ENCODE peak calls at places on chromosomes 3 and 15, in ten cellular contexts. One of them, this sample, is unnamed.

GRCh38 chr15:61403884-61404283 is 174.8 kb upstream of the RORA start:
- DNase-seq in PC-9: no peak
- DNase-seq in IMR-90: no peak
- DNase-seq in H9: no peak
- DNase-seq in fibroblast of lung: no peak
- DNase-seq in mammary epithelial cell: no peak
- DNase-seq in HCT116: no peak
- DNase-seq in OCI-LY7: no peak
- DNase-seq in Karpas-422: no peak
- DNase-seq in SK-N-SH: no peak
- DNase-seq in this sample: no peak

GRCh38 chr15:48427960-48428547 is 96.8 kb downstream of the DUT start:
- DNase-seq in OCI-LY7: no peak
- DNase-seq in IMR-90: peak; percentile 81
- DNase-seq in HCT116: no peak
- DNase-seq in mammary epithelial cell: no peak
- DNase-seq in H9: no peak
- DNase-seq in Karpas-422: no peak
- DNase-seq in fibroblast of lung: peak; percentile 95
- DNase-seq in SK-N-SH: no peak
- DNase-seq in PC-9: no peak
- DNase-seq in this sample: no peak

GRCh38 chr15:25136119-25136518 is 181.3 kb downstream of the SNRPN start:
- DNase-seq in HCT116: no peak
- DNase-seq in fibroblast of lung: no peak
- DNase-seq in SK-N-SH: peak; percentile 2
- DNase-seq in mammary epithelial cell: no peak
- DNase-seq in Karpas-422: peak; percentile 70
- DNase-seq in H9: no peak
- DNase-seq in OCI-LY7: peak; percentile 41
- DNase-seq in PC-9: no peak
- DNase-seq in IMR-90: peak; percentile 15
- DNase-seq in this sample: peak; percentile 8

GRCh38 chr3:124044961-124045360 is 53.0 kb upstream of the ROPN1 start:
- DNase-seq in IMR-90: no peak
- DNase-seq in HCT116: no peak
- DNase-seq in fibroblast of lung: no peak
- DNase-seq in H9: no peak
- DNase-seq in mammary epithelial cell: no peak
- DNase-seq in OCI-LY7: no peak
- DNase-seq in Karpas-422: no peak
- DNase-seq in SK-N-SH: no peak
- DNase-seq in PC-9: no peak
- DNase-seq in this sample: no peak

GRCh38 chr3:75265897-75266296 is 398.2 kb upstream of the FRG2C start:
- DNase-seq in OCI-LY7: no peak
- DNase-seq in PC-9: no peak
- DNase-seq in mammary epithelial cell: no peak
- DNase-seq in fibroblast of lung: no peak
- DNase-seq in H9: no peak
- DNase-seq in SK-N-SH: no peak
- DNase-seq in HCT116: no peak
- DNase-seq in Karpas-422: no peak
- DNase-seq in IMR-90: no peak
- DNase-seq in this sample: no peak

GRCh38 chr15:52780172-52780980 is 9.8 kb downstream of the ONECUT1 start:
- DNase-seq in mammary epithelial cell: peak; percentile 41
- DNase-seq in IMR-90: peak; percentile 41
- DNase-seq in OCI-LY7: peak; percentile 71
- DNase-seq in Karpas-422: peak; percentile 87
- DNase-seq in SK-N-SH: peak; percentile 59
- DNase-seq in HCT116: peak; percentile 24
- DNase-seq in fibroblast of lung: peak; percentile 37
- DNase-seq in PC-9: no peak
- DNase-seq in H9: peak; percentile 55
- DNase-seq in this sample: peak; percentile 57

GRCh38 chr3:89042251-89042650 is 65.2 kb upstream of the EPHA3 start:
- DNase-seq in OCI-LY7: no peak
- DNase-seq in fibroblast of lung: peak; percentile 63
- DNase-seq in SK-N-SH: no peak
- DNase-seq in Karpas-422: no peak
- DNase-seq in PC-9: no peak
- DNase-seq in H9: no peak
- DNase-seq in mammary epithelial cell: no peak
- DNase-seq in HCT116: no peak
- DNase-seq in IMR-90: no peak
- DNase-seq in this sample: no peak

GRCh38 chr3:106261396-106261795 is 392.6 kb upstream of the CBLB start:
- DNase-seq in HCT116: no peak
- DNase-seq in mammary epithelial cell: no peak
- DNase-seq in Karpas-422: no peak
- DNase-seq in OCI-LY7: no peak
- DNase-seq in fibroblast of lung: no peak
- DNase-seq in PC-9: no peak
- DNase-seq in SK-N-SH: no peak
- DNase-seq in IMR-90: peak; percentile 45
- DNase-seq in H9: no peak
- DNase-seq in this sample: no peak

GRCh38 chr3:47792699-47793098 is 10.2 kb upstream of the DHX30 start:
- DNase-seq in mammary epithelial cell: no peak
- DNase-seq in SK-N-SH: no peak
- DNase-seq in H9: no peak
- DNase-seq in fibroblast of lung: no peak
- DNase-seq in Karpas-422: no peak
- DNase-seq in OCI-LY7: no peak
- DNase-seq in IMR-90: no peak
- DNase-seq in HCT116: no peak
- DNase-seq in PC-9: no peak
- DNase-seq in this sample: no peak

GRCh38 chr15:92869263-92869940 is 30.7 kb upstream of the CHD2 start:
- DNase-seq in fibroblast of lung: peak; percentile 51
- DNase-seq in PC-9: peak; percentile 92
- DNase-seq in IMR-90: peak; percentile 31
- DNase-seq in Karpas-422: peak; percentile 35
- DNase-seq in SK-N-SH: no peak
- DNase-seq in H9: no peak
- DNase-seq in HCT116: no peak
- DNase-seq in OCI-LY7: no peak
- DNase-seq in mammary epithelial cell: peak; percentile 77
- DNase-seq in this sample: no peak

GRCh38 chr3:121817753-121818152 is 17.1 kb downstream of the IQCB1 start:
- DNase-seq in mammary epithelial cell: no peak
- DNase-seq in IMR-90: no peak
- DNase-seq in Karpas-422: no peak
- DNase-seq in HCT116: no peak
- DNase-seq in SK-N-SH: no peak
- DNase-seq in H9: no peak
- DNase-seq in OCI-LY7: peak; percentile 20
- DNase-seq in fibroblast of lung: no peak
- DNase-seq in PC-9: no peak
- DNase-seq in this sample: no peak

GRCh38 chr15:82129769-82130168 is 84.0 kb upstream of the MEX3B start:
- DNase-seq in PC-9: no peak
- DNase-seq in OCI-LY7: no peak
- DNase-seq in HCT116: no peak
- DNase-seq in Karpas-422: no peak
- DNase-seq in H9: no peak
- DNase-seq in SK-N-SH: no peak
- DNase-seq in fibroblast of lung: peak; percentile 96
- DNase-seq in IMR-90: peak; percentile 96
- DNase-seq in mammary epithelial cell: no peak
- DNase-seq in this sample: no peak

GRCh38 chr15:90497912-90498311 is 31.8 kb upstream of the CRTC3 start:
- DNase-seq in IMR-90: no peak
- DNase-seq in Karpas-422: no peak
- DNase-seq in HCT116: no peak
- DNase-seq in SK-N-SH: no peak
- DNase-seq in OCI-LY7: no peak
- DNase-seq in H9: peak; percentile 33
- DNase-seq in PC-9: no peak
- DNase-seq in fibroblast of lung: no peak
- DNase-seq in mammary epithelial cell: no peak
- DNase-seq in this sample: no peak

GRCh38 chr3:183540501-183541234 is 14.8 kb downstream of the KLHL6 start:
- DNase-seq in HCT116: no peak
- DNase-seq in H9: no peak
- DNase-seq in fibroblast of lung: no peak
- DNase-seq in PC-9: no peak
- DNase-seq in IMR-90: no peak
- DNase-seq in mammary epithelial cell: no peak
- DNase-seq in OCI-LY7: no peak
- DNase-seq in SK-N-SH: no peak
- DNase-seq in Karpas-422: no peak
- DNase-seq in this sample: no peak

GRCh38 chr3:183536238-183536880 is 19.1 kb downstream of the KLHL6 start:
- DNase-seq in PC-9: peak; percentile 24
- DNase-seq in IMR-90: no peak
- DNase-seq in H9: no peak
- DNase-seq in HCT116: no peak
- DNase-seq in OCI-LY7: peak; percentile 93
- DNase-seq in SK-N-SH: no peak
- DNase-seq in mammary epithelial cell: no peak
- DNase-seq in fibroblast of lung: no peak
- DNase-seq in Karpas-422: peak; percentile 87
- DNase-seq in this sample: no peak

GRCh38 chr3:183539821-183540220 is 15.7 kb downstream of the KLHL6 start:
- DNase-seq in IMR-90: no peak
- DNase-seq in HCT116: no peak
- DNase-seq in fibroblast of lung: no peak
- DNase-seq in H9: no peak
- DNase-seq in PC-9: no peak
- DNase-seq in mammary epithelial cell: peak; percentile 94
- DNase-seq in Karpas-422: no peak
- DNase-seq in SK-N-SH: no peak
- DNase-seq in OCI-LY7: no peak
- DNase-seq in this sample: no peak

GRCh38 chr3:183537295-183537730 is 18.2 kb downstream of the KLHL6 start:
- DNase-seq in mammary epithelial cell: peak; percentile 93
- DNase-seq in fibroblast of lung: peak; percentile 79
- DNase-seq in IMR-90: peak; percentile 49
- DNase-seq in HCT116: no peak
- DNase-seq in SK-N-SH: no peak
- DNase-seq in H9: no peak
- DNase-seq in OCI-LY7: no peak
- DNase-seq in Karpas-422: no peak
- DNase-seq in PC-9: no peak
- DNase-seq in this sample: no peak

DNA sequence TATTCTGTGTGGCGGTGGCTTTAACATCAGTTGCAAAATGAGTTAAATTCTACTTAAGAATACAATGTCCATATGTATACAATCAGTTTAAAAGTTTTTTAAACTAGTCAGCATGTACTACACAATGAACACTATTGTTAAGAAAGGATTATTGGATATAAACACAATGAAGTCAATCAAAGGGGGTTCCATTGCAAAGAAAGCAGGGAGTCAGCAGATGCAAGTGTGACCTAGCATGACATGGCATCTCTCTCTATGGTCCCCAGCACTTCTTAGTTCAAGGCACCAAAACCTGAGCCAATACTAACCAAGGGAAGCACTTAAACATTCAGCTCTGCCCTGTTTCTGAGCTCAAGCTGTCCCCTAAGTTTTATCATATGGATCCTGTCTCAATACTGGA is 17.0 kb downstream of the KLHL6 start:
- DNase-seq in OCI-LY7: no peak
- DNase-seq in IMR-90: no peak
- DNase-seq in SK-N-SH: no peak
- DNase-seq in H9: no peak
- DNase-seq in mammary epithelial cell: no peak
- DNase-seq in HCT116: no peak
- DNase-seq in Karpas-422: no peak
- DNase-seq in fibroblast of lung: no peak
- DNase-seq in PC-9: no peak
- DNase-seq in this sample: no peak
- H4K20me1 ChIP-seq in OCI-LY7: peaks cover 41% of the 10 kb centered on the region
- H4K20me1 ChIP-seq in IMR-90: no peaks in the 10 kb centered on the region
- H4K20me1 ChIP-seq in SK-N-SH: no peaks in the 10 kb centered on the region
- H4K20me1 ChIP-seq in H9: no peaks in the 10 kb centered on the region
- H4K20me1 ChIP-seq in mammary epithelial cell: no peaks in the 10 kb centered on the region
- H4K20me1 ChIP-seq in HCT116: no peaks in the 10 kb centered on the region
- H4K20me1 ChIP-seq in Karpas-422: peaks cover 23% of the 10 kb centered on the region
- H4K20me1 ChIP-seq in fibroblast of lung: no peaks in the 10 kb centered on the region
- H4K20me1 ChIP-seq in PC-9: no peaks in the 10 kb centered on the region
- H4K20me1 ChIP-seq in this sample: no peaks in the 10 kb centered on the region

GRCh38 chr3:129018751-129019150 is 17.6 kb downstream of the EFCC1 start:
- DNase-seq in PC-9: no peak
- DNase-seq in HCT116: no peak
- DNase-seq in mammary epithelial cell: no peak
- DNase-seq in SK-N-SH: no peak
- DNase-seq in IMR-90: no peak
- DNase-seq in Karpas-422: no peak
- DNase-seq in H9: no peak
- DNase-seq in fibroblast of lung: no peak
- DNase-seq in OCI-LY7: no peak
- DNase-seq in this sample: no peak
- H3K4me2 ChIP-seq in PC-9: no peak overlapping the region
- H3K4me2 ChIP-seq in HCT116: no peak overlapping the region
- H3K4me2 ChIP-seq in mammary epithelial cell: no peak overlapping the region
- H3K4me2 ChIP-seq in SK-N-SH: no peak overlapping the region
- H3K4me2 ChIP-seq in IMR-90: no peak overlapping the region
- H3K4me2 ChIP-seq in Karpas-422: no peak overlapping the region
- H3K4me2 ChIP-seq in H9: no peak overlapping the region
- H3K4me2 ChIP-seq in fibroblast of lung: no peak overlapping the region
- H3K4me2 ChIP-seq in OCI-LY7: no peak overlapping the region
- H3K4me2 ChIP-seq in this sample: no peak overlapping the region

GRCh38 chr15:75862796-75863195 is 19.5 kb downstream of the UBE2Q2 start:
- DNase-seq in fibroblast of lung: no peak
- DNase-seq in Karpas-422: no peak
- DNase-seq in SK-N-SH: no peak
- DNase-seq in mammary epithelial cell: no peak
- DNase-seq in PC-9: no peak
- DNase-seq in HCT116: no peak
- DNase-seq in H9: no peak
- DNase-seq in OCI-LY7: no peak
- DNase-seq in IMR-90: no peak
- DNase-seq in this sample: no peak
- H4K20me1 ChIP-seq in fibroblast of lung: no peaks in the 10 kb centered on the region
- H4K20me1 ChIP-seq in Karpas-422: no peaks in the 10 kb centered on the region
- H4K20me1 ChIP-seq in SK-N-SH: peaks cover 19% of the 10 kb centered on the region
- H4K20me1 ChIP-seq in mammary epithelial cell: no peaks in the 10 kb centered on the region
- H4K20me1 ChIP-seq in PC-9: no peaks in the 10 kb centered on the region
- H4K20me1 ChIP-seq in HCT116: no peaks in the 10 kb centered on the region
- H4K20me1 ChIP-seq in H9: no peaks in the 10 kb centered on the region
- H4K20me1 ChIP-seq in OCI-LY7: no peaks in the 10 kb centered on the region
- H4K20me1 ChIP-seq in IMR-90: peaks cover 20% of the 10 kb centered on the region
- H4K20me1 ChIP-seq in this sample: no peaks in the 10 kb centered on the region

DNA sequence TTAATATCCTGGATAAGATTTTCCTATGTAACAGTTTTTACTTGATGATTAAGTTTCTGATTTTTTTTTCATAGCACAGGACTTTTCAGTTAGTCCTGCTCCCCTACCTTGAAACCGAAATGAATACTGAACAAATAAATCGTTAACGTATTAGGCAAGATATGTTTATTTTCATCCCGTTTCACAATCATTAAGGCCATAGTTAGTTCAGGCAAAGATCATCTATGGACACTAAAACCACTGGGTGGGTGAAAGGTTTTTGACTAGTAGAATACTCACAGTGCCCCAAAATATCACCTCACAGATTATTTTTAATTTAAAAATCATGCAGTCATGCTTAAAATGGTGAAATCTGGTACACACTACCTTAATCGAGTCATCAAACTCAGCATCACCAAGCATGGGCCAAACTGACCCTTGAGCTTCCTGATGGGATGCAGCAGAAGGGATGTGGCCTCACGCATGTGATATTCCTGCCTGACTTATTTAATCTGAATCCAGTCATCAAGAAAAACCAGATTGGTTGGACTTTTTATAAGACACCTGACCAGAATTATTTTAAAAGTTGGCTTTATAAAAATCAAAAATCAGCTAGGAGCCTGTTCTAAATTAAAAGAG is 365.0 kb downstream of the LPP start:
- DNase-seq in IMR-90: no peak
- DNase-seq in H9: no peak
- DNase-seq in SK-N-SH: no peak
- DNase-seq in OCI-LY7: no peak
- DNase-seq in Karpas-422: no peak
- DNase-seq in PC-9: no peak
- DNase-seq in HCT116: no peak
- DNase-seq in mammary epithelial cell: no peak
- DNase-seq in fibroblast of lung: no peak
- DNase-seq in this sample: no peak
- H3K4me2 ChIP-seq in IMR-90: no peak overlapping the region
- H3K4me2 ChIP-seq in H9: no peak overlapping the region
- H3K4me2 ChIP-seq in SK-N-SH: no peak overlapping the region
- H3K4me2 ChIP-seq in OCI-LY7: no peak overlapping the region
- H3K4me2 ChIP-seq in Karpas-422: no peak overlapping the region
- H3K4me2 ChIP-seq in PC-9: no peak overlapping the region
- H3K4me2 ChIP-seq in HCT116: no peak overlapping the region
- H3K4me2 ChIP-seq in mammary epithelial cell: no peak overlapping the region
- H3K4me2 ChIP-seq in fibroblast of lung: no peak overlapping the region
- H3K4me2 ChIP-seq in this sample: no peak overlapping the region

This sample was measured in endothelial cell of umbilical vein.